ENCODE peak calls at places on chromosomes 13 and 19, in five cellular contexts. One of them, this sample, is unnamed.

GRCh38 chr13:94300401-94300800 is 179.1 kb downstream of the DCT start:
- DNase-seq in tibial nerve: no peak
- DNase-seq in transverse colon: no peak
- DNase-seq in upper lobe of left lung: no peak
- DNase-seq in A549: no peak
- DNase-seq in this sample: no peak

GRCh38 chr13:76668141-76668540 is 218.1 kb downstream of the KCTD12 start:
- DNase-seq in tibial nerve: no peak
- DNase-seq in transverse colon: no peak
- DNase-seq in upper lobe of left lung: no peak
- DNase-seq in A549: no peak
- DNase-seq in this sample: no peak

GRCh38 chr13:61900033-61900432 is 484.4 kb upstream of the PCDH20 start:
- DNase-seq in tibial nerve: no peak
- DNase-seq in transverse colon: no peak
- DNase-seq in upper lobe of left lung: no peak
- DNase-seq in A549: no peak
- DNase-seq in this sample: no peak

GRCh38 chr13:35349673-35350278 is 126.7 kb downstream of the MAB21L1 start:
- DNase-seq in tibial nerve: no peak
- DNase-seq in transverse colon: no peak
- DNase-seq in upper lobe of left lung: no peak
- DNase-seq in A549: peak; percentile 0
- DNase-seq in this sample: no peak

GRCh38 chr13:25241007-25241406 is 46.3 kb downstream of the MTMR6 start:
- DNase-seq in tibial nerve: no peak
- DNase-seq in transverse colon: no peak
- DNase-seq in upper lobe of left lung: no peak
- DNase-seq in A549: no peak
- DNase-seq in this sample: no peak

GRCh38 chr13:97139704-97140103 is 82.4 kb upstream of the MBNL2 start:
- DNase-seq in tibial nerve: no peak
- DNase-seq in transverse colon: no peak
- DNase-seq in upper lobe of left lung: no peak
- DNase-seq in A549: no peak
- DNase-seq in this sample: no peak

GRCh38 chr13:43874512-43875092 is 4.9 kb downstream of the CCDC122 start:
- DNase-seq in tibial nerve: no peak
- DNase-seq in transverse colon: no peak
- DNase-seq in upper lobe of left lung: no peak
- DNase-seq in A549: peak; percentile 2
- DNase-seq in this sample: no peak

GRCh38 chr19:3302755-3303154 is 63.6 kb upstream of the NFIC start:
- DNase-seq in tibial nerve: no peak
- DNase-seq in transverse colon: no peak
- DNase-seq in upper lobe of left lung: no peak
- DNase-seq in A549: no peak
- DNase-seq in this sample: no peak

GRCh38 chr13:109288151-109288709 is 498.2 kb downstream of the IRS2 start:
- DNase-seq in tibial nerve: no peak
- DNase-seq in transverse colon: no peak
- DNase-seq in upper lobe of left lung: no peak
- DNase-seq in A549: no peak
- DNase-seq in this sample: no peak

GRCh38 chr13:80132741-80133601 is 208.0 kb downstream of the SPRY2 start:
- DNase-seq in tibial nerve: peak; percentile 44
- DNase-seq in transverse colon: peak; percentile 77
- DNase-seq in upper lobe of left lung: no peak
- DNase-seq in A549: peak; percentile 21
- DNase-seq in this sample: no peak

GRCh38 chr19:1315470-1316166 is 29.9 kb downstream of the EFNA2 start:
- DNase-seq in tibial nerve: no peak
- DNase-seq in transverse colon: peak; percentile 64
- DNase-seq in upper lobe of left lung: peak; percentile 90
- DNase-seq in A549: peak; percentile 58
- DNase-seq in this sample: no peak

GRCh38 chr13:111006508-111007031 is 91.7 kb upstream of the ANKRD10 start:
- DNase-seq in tibial nerve: peak; percentile 66
- DNase-seq in transverse colon: peak; percentile 55
- DNase-seq in upper lobe of left lung: no peak
- DNase-seq in A549: no peak
- DNase-seq in this sample: no peak

GRCh38 chr13:62879071-62879470 is 1463.4 kb upstream of the PCDH20 start:
- DNase-seq in tibial nerve: no peak
- DNase-seq in transverse colon: no peak
- DNase-seq in upper lobe of left lung: no peak
- DNase-seq in A549: no peak
- DNase-seq in this sample: no peak

GRCh38 chr13:98937911-98938381 is 39.9 kb downstream of the DOCK9 start:
- DNase-seq in tibial nerve: no peak
- DNase-seq in transverse colon: no peak
- DNase-seq in upper lobe of left lung: no peak
- DNase-seq in A549: no peak
- DNase-seq in this sample: peak; percentile 74

GRCh38 chr13:111111376-111111937 is 3.7 kb upstream of the ARHGEF7 start:
- DNase-seq in tibial nerve: no peak
- DNase-seq in transverse colon: no peak
- DNase-seq in upper lobe of left lung: no peak
- DNase-seq in A549: no peak
- DNase-seq in this sample: peak; percentile 62

GRCh38 chr13:48184260-48184659 is 48.7 kb upstream of the ITM2B start:
- DNase-seq in tibial nerve: no peak
- DNase-seq in transverse colon: no peak
- DNase-seq in upper lobe of left lung: no peak
- DNase-seq in A549: no peak
- DNase-seq in this sample: no peak

DNA sequence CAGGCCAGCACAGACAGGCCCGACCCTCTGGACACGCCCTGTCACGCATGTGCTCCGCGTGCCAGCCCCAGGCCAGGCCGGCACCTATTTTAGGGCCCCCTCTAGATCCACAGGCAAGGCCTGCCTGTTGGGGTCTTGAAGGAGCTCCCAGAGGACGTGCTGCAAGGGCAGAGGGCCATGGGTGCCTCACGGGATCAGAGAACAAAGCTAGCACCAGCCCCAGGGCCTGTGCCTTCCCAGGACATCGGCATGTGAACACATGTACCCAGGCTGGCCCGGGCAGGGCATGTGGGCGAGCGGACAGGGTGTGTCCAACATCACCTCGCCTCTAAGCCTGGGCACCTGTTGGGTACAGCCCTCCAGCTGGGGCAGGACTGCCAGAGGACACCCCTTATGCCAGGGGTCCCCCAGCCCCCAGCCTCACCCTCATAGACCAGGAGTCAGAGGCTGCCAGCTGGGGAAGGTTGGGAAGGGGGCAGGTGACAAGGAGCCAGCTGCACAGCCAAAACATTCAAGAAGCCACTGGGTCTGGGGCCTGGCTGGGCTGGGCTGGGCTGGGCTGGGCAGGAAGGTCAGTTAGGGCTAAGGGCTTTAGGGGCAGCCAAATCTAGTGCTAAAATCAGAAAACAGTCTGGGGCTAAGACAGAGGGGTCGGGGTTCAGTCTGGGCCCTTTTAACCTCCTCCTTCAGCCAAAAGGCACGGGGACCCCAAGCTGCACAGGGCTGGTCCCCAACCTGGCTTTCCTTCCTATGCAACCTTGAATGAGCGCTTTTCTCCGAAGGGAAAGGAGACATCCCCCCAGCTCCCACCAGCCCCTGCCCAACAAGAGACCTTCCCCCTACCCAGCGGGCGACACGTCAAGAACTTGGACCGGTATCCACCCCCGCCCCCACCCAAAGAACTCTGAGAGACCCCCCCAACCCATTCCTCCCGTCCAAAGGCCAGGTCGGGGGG is 35.3 kb upstream of the NANOS3 start:
- DNase-seq in tibial nerve: peak; percentile 42
- DNase-seq in transverse colon: peak; percentile 84
- DNase-seq in upper lobe of left lung: peak; percentile 91
- DNase-seq in A549: no peak
- DNase-seq in this sample: no peak
- TF ChIP-seq POLR2A in tibial nerve: no peak
- TF ChIP-seq POLR2A in transverse colon: peak; percentile 81
- TF ChIP-seq POLR2A in upper lobe of left lung: peak; percentile 87
- TF ChIP-seq POLR2A in A549: no peak
- TF ChIP-seq POLR2A in this sample: peak; percentile 38

GRCh38 chr19:46977548-46977947 is 42.1 kb upstream of the NPAS1 start:
- DNase-seq in tibial nerve: no peak
- DNase-seq in transverse colon: no peak
- DNase-seq in upper lobe of left lung: no peak
- DNase-seq in A549: no peak
- DNase-seq in this sample: no peak
- H3K4me1 ChIP-seq in tibial nerve: peaks cover 91% of the 10 kb centered on the region
- H3K4me1 ChIP-seq in transverse colon: peaks cover 27% of the 10 kb centered on the region
- H3K4me1 ChIP-seq in upper lobe of left lung: peaks cover 58% of the 10 kb centered on the region
- H3K4me1 ChIP-seq in A549: peaks cover 44% of the 10 kb centered on the region
- H3K4me1 ChIP-seq in this sample: peaks cover 100% of the 10 kb centered on the region

GRCh38 chr19:47271949-47272348 is 2.7 kb upstream of the INAFM1 start:
- DNase-seq in tibial nerve: no peak
- DNase-seq in transverse colon: no peak
- DNase-seq in upper lobe of left lung: no peak
- DNase-seq in A549: no peak
- DNase-seq in this sample: no peak

GRCh38 chr19:47274071-47274890 is at the start of gene INAFM1:
- DNase-seq in tibial nerve: peak; percentile 98
- DNase-seq in transverse colon: peak; percentile 100
- DNase-seq in upper lobe of left lung: peak; percentile 100
- DNase-seq in A549: peak; percentile 92
- DNase-seq in this sample: peak; percentile 99

GRCh38 chr19:47274891-47275865 is 493 bp downstream of the INAFM1 start:
- DNase-seq in tibial nerve: no peak
- DNase-seq in transverse colon: peak; percentile 36
- DNase-seq in upper lobe of left lung: no peak
- DNase-seq in A549: no peak
- DNase-seq in this sample: no peak

GRCh38 chr19:47272448-47273312 is 2.0 kb upstream of the INAFM1 start:
- DNase-seq in tibial nerve: peak; percentile 47
- DNase-seq in transverse colon: peak; percentile 64
- DNase-seq in upper lobe of left lung: no peak
- DNase-seq in A549: no peak
- DNase-seq in this sample: peak; percentile 93

GRCh38 chr19:47273313-47274070 is 1.2 kb upstream of the INAFM1 start:
- DNase-seq in tibial nerve: peak; percentile 96
- DNase-seq in transverse colon: peak; percentile 95
- DNase-seq in upper lobe of left lung: peak; percentile 95
- DNase-seq in A549: peak; percentile 96
- DNase-seq in this sample: peak; percentile 97
- TF ChIP-seq EP300 in tibial nerve: peak; percentile 91
- TF ChIP-seq EP300 in transverse colon: peak; percentile 5
- TF ChIP-seq EP300 in upper lobe of left lung: no peak
- TF ChIP-seq EP300 in A549: no peak
- TF ChIP-seq EP300 in this sample: no peak

GRCh38 chr19:18419195-18419698 is at the start of gene SSBP4:
- DNase-seq in tibial nerve: peak; percentile 66
- DNase-seq in transverse colon: peak; percentile 75
- DNase-seq in upper lobe of left lung: peak; percentile 95
- DNase-seq in A549: no peak
- DNase-seq in this sample: no peak
- TF ChIP-seq POLR2A in tibial nerve: peak; percentile 61
- TF ChIP-seq POLR2A in transverse colon: no peak
- TF ChIP-seq POLR2A in upper lobe of left lung: peak; percentile 40
- TF ChIP-seq POLR2A in A549: no peak
- TF ChIP-seq POLR2A in this sample: no peak

This sample was measured in esophagus muscularis mucosa.